ENCODE peak calls at places on chromosomes 12 and 14, in six cellular contexts. C, J, R, V, Z and Y are unnamed samples.
A peak's percentile ranks its signal among the peaks of the same experiment; 100 is the strongest.

GRCh38 chr14:95302667-95303066 is 17.0 kb downstream of the CLMN start:
- DNase-seq in C (no peak), J (no peak), R (no peak), V (no peak), Z (no peak), Y (no peak)

GRCh38 chr12:119139448-119139847 is 39.3 kb upstream of the HSPB8 start:
- DNase-seq in C (no peak), J (no peak), R (no peak), V (no peak), Z (no peak), Y (no peak)

GRCh38 chr14:54703082-54703481 is 136.2 kb downstream of the SAMD4A start:
- DNase-seq in C (no peak), J (no peak), R (no peak), V (no peak), Z (no peak), Y (no peak)

GRCh38 chr12:45933504-45933903 is 56.9 kb downstream of the SCAF11 start:
- DNase-seq in C (no peak), J (no peak), R (no peak), V (no peak), Z (no peak), Y (no peak)

GRCh38 chr12:63753743-63754142 is 26.0 kb upstream of the RXYLT1 start:
- DNase-seq in C (no peak), J (no peak), R (no peak), V (peak; percentile 31), Z (no peak), Y (no peak)

GRCh38 chr14:71863049-71863448 is 69.2 kb upstream of the RGS6 start:
- DNase-seq in C (no peak), J (no peak), R (no peak), V (no peak), Z (no peak), Y (no peak)

GRCh38 chr12:111993290-111994150 is 19.4 kb downstream of the TMEM116 start:
- DNase-seq in C (no peak), J (no peak), R (peak; percentile 43), V (no peak), Z (no peak), Y (no peak)

GRCh38 chr14:54981698-54982097 is 45.2 kb downstream of the WDHD1 start:
- DNase-seq in C (no peak), J (no peak), R (no peak), V (peak; percentile 42), Z (no peak), Y (no peak)

GRCh38 chr14:29222671-29223268 is 456.2 kb downstream of the FOXG1 start:
- DNase-seq in C (peak; percentile 41), J (no peak), R (no peak), V (peak; percentile 59), Z (peak; percentile 12), Y (no peak)

GRCh38 chr12:108356902-108357806 is 18.0 kb upstream of the CMKLR1 start:
- DNase-seq in C (no peak), J (no peak), R (no peak), V (no peak), Z (no peak), Y (no peak)

GRCh38 chr14:71050227-71050823 is 143.1 kb downstream of the PCNX1 start:
- DNase-seq in C (no peak), J (no peak), R (no peak), V (peak; percentile 49), Z (no peak), Y (no peak)

GRCh38 chr12:6772729-6773661 is 675 bp downstream of the LAG3 start:
- DNase-seq in C (no peak), J (no peak), R (no peak), V (no peak), Z (no peak), Y (no peak)

GRCh38 chr12:88247241-88247643 is 105.1 kb downstream of the TMTC3 start:
- DNase-seq in C (no peak), J (no peak), R (no peak), V (peak; percentile 96), Z (no peak), Y (no peak)

GRCh38 chr12:121611306-121611705 is 15.0 kb upstream of the ORAI1 start:
- DNase-seq in C (no peak), J (no peak), R (no peak), V (no peak), Z (peak; percentile 32), Y (no peak)

GRCh38 chr12:79618848-79619404 is 71.8 kb downstream of the PAWR start:
- DNase-seq in C (no peak), J (no peak), R (no peak), V (peak; percentile 58), Z (no peak), Y (no peak)

GRCh38 chr14:88392609-88393008 is 7.2 kb downstream of the SPATA7 start:
- DNase-seq in C (no peak), J (no peak), R (no peak), V (no peak), Z (no peak), Y (no peak)

GRCh38 chr12:75812341-75813018 is 219.1 kb downstream of the PHLDA1 start:
- DNase-seq in C (peak; percentile 71), J (no peak), R (no peak), V (no peak), Z (no peak), Y (no peak)

GRCh38 chr12:65343801-65344200 is 65.3 kb downstream of the MSRB3 start:
- DNase-seq in C (no peak), J (no peak), R (no peak), V (no peak), Z (no peak), Y (no peak)

GRCh38 chr14:54570047-54570446 is 3.1 kb downstream of the SAMD4A start:
- DNase-seq in C (no peak), J (no peak), R (no peak), V (peak; percentile 15), Z (no peak), Y (no peak)

GRCh38 chr12:110002691-110003515 is 3.7 kb downstream of the ANKRD13A start:
- DNase-seq in C (no peak), J (peak; percentile 49), R (no peak), V (peak; percentile 26), Z (no peak), Y (no peak)

GRCh38 chr12:112198120-112198733 is 72.9 kb downstream of the TRAFD1 start:
- DNase-seq in C (no peak), J (peak; percentile 49), R (no peak), V (peak; percentile 82), Z (peak; percentile 52), Y (no peak)

GRCh38 chr14:68655961-68656360 is 136.9 kb downstream of the ZFP36L1 start:
- DNase-seq in C (no peak), J (no peak), R (no peak), V (peak; percentile 52), Z (no peak), Y (no peak)

GRCh38 chr12:70883855-70884254 is 36.7 kb downstream of the PTPRR start:
- DNase-seq in C (no peak), J (no peak), R (no peak), V (no peak), Z (no peak), Y (no peak)

GRCh38 chr12:111926631-111927030 is 84.6 kb downstream of the MAPKAPK5 start:
- DNase-seq in C (no peak), J (no peak), R (no peak), V (no peak), Z (no peak), Y (no peak)

GRCh38 chr12:49616533-49617219 is 6.7 kb upstream of the PRPF40B start:
- DNase-seq in C (no peak), J (no peak), R (no peak), V (no peak), Z (no peak), Y (no peak)

GRCh38 chr14:56635041-56635440 is 55.4 kb downstream of the TMEM260 start:
- DNase-seq in C (no peak), J (no peak), R (no peak), V (no peak), Z (no peak), Y (no peak)

GRCh38 chr12:97027482-97027881 is 120.4 kb downstream of the NEDD1 start:
- DNase-seq in C (no peak), J (no peak), R (no peak), V (no peak), Z (no peak), Y (no peak)

DNA sequence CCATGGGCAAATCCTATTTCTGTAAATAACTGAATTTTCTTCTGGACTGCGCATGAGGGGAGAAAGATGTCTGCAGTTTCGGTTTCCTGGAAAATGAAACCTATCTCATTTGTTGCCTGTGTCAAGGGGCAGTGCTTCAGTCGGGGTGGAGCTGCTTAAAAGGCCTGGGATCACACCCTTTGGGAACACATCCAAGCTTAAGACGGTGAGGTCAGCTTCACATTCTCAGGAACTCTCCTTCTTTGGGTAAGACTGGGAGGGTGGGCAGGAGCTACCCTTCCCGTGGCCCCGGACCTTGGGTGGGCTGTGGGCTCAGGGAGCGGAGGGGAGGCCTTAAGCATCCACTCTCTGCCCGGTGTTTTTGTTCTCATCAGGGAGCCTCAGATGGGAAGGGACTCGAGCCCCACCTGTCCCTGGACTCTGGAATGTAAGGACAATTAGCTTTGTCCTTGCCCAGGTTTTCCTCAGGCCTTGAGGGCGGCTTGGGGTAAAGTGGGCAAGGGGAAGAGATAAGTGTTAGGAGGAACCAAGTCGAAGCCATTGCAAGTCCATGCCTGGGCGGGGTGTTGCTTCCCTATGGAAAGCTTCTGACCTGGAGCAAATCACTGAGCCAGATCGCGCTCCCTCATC is at the start of gene IFI27:
- DNase-seq in C (no peak), J (no peak), R (no peak), V (peak; percentile 24), Z (peak; percentile 46), Y (peak; percentile 40)
- H3K27ac ChIP-seq in C (no peak within 1 kb of the TSS), J (peak within 1 kb of the TSS; percentile 33), R (no peak within 1 kb of the TSS), V (no peak within 1 kb of the TSS), Z (peak within 1 kb of the TSS; percentile 79), Y (peak within 1 kb of the TSS; percentile 80)

DNA sequence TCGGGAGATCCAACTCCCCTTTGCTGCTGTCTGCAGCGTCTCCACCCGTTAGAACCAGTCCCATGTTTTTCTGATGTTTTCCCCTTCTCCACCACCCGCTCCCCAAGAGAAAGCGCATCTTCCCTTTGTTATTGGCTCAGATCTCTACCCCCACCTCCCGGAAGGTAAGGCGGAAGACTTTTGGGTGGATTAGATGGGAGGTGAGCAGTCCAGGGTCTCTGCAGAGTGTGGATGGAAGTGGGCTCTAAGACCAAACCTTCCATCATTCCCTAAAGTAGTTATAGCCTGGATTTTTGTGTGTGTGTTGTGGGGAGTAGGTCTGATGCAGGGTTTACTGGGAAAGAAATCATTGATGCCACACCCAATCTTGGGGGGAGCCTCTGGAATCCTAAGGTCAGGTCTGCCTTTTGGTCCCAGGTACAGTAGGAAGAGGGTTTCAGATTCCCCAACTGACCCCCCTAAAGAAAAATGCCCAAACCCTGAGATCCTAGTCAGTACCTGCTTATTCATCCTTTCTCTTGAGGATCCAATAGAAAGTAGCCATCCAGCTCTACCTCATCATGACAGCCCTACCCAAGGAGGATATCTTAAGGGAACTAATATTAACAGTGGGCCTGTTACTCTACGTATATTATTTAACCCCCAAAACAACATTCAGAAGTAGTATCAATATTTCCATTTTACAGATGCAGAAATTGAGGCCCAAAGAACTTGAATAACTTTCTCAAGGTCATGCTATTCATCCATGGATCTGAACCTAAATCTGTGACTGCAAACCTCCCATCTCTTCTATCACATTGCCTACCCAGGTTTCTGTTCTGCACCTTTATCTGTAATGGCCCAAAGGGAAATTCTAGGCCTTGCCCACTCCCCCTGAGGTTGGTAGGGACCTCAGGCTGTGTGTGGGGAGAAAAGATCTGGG is 1.0 kb downstream of the KIF5A start:
- DNase-seq in C (no peak), J (no peak), R (no peak), V (no peak), Z (no peak), Y (no peak)
- H3K27ac ChIP-seq in C (no peak overlapping the region), J (no peak overlapping the region), R (no peak overlapping the region), V (no peak overlapping the region), Z (no peak overlapping the region), Y (no peak overlapping the region)

GRCh38 chr12:57461326-57461903 is 1.8 kb downstream of the GLI1 start:
- DNase-seq in C (no peak), J (peak; percentile 41), R (no peak), V (peak; percentile 32), Z (peak; percentile 70), Y (no peak)
- H3K27ac ChIP-seq in C (peak overlapping the region; percentile 85), J (peak overlapping the region; percentile 86), R (no peak overlapping the region), V (no peak overlapping the region), Z (peak overlapping the region; percentile 60), Y (peak overlapping the region; percentile 85)

GRCh38 chr14:64508215-64508776 is 3.7 kb downstream of the ZBTB1 start:
- DNase-seq in C (no peak), J (no peak), R (peak; percentile 64), V (no peak), Z (no peak), Y (no peak)
- H3K27ac ChIP-seq in C (no peak overlapping the region), J (peak overlapping the region; percentile 98), R (peak overlapping the region; percentile 98), V (peak overlapping the region; percentile 33), Z (no peak overlapping the region), Y (no peak overlapping the region)